ENCODE peak calls at places on chromosomes 12 and 14, in seven cellular contexts. P, B, H, G, W, V and S are unnamed samples.

GRCh38 chr14:99234982-99235491 is 37.0 kb downstream of the BCL11B start:
- DNase-seq in B (no peak), G (no peak), H (peak), P (no peak), W (no peak), V (no peak), S (no peak)

GRCh38 chr14:68949236-68949965 is 29.7 kb downstream of the ACTN1 start:
- DNase-seq in B (no peak), W (no peak), G (no peak), H (no peak), P (no peak), V (no peak), S (no peak)

GRCh38 chr12:3607039-3607719 is 116.2 kb downstream of the PRMT8 start:
- DNase-seq in G (no peak), B (no peak), V (no peak), H (no peak), P (no peak), W (no peak), S (no peak)

GRCh38 chr14:80587096-80587724 is 354.3 kb downstream of the CEP128 start:
- DNase-seq in H (no peak), W (peak), V (peak), G (no peak), P (no peak), B (peak), S (peak)

GRCh38 chr12:60148831-60149230 is 553.0 kb downstream of the SLC16A7 start:
- DNase-seq in H (no peak), V (peak), W (peak), B (peak), G (no peak), P (no peak), S (no peak)

GRCh38 chr12:117024961-117025480 is 74.2 kb downstream of the TESC start:
- DNase-seq in W (no peak), H (no peak), G (peak), B (no peak), P (no peak), V (no peak), S (no peak)

GRCh38 chr12:124030510-124030909 is 57.5 kb downstream of the ZNF664 start:
- DNase-seq in V (peak), W (peak), G (no peak), B (peak), P (no peak), H (no peak), S (no peak)

GRCh38 chr12:78439666-78440065 is 424.9 kb upstream of the SYT1 start:
- DNase-seq in G (no peak), V (no peak), W (peak), B (no peak), P (no peak), H (no peak), S (no peak)

GRCh38 chr14:54839681-54840080 is 62.9 kb downstream of the GCH1 start:
- DNase-seq in G (no peak), V (no peak), W (no peak), B (peak), H (no peak), P (peak), S (no peak)

GRCh38 chr12:65585648-65586420 is 238.4 kb upstream of the HMGA2 start:
- DNase-seq in P (no peak), V (no peak), W (no peak), H (no peak), G (no peak), B (no peak), S (no peak)

GRCh38 chr12:123265851-123266678 is 5.6 kb downstream of the CDK2AP1 start:
- DNase-seq in P (no peak), V (no peak), G (no peak), B (no peak), H (no peak), W (no peak), S (no peak)

GRCh38 chr14:70934084-70934483 is 26.8 kb downstream of the PCNX1 start:
- DNase-seq in W (no peak), V (no peak), H (no peak), G (no peak), B (peak), P (no peak), S (no peak)

GRCh38 chr14:45716506-45716905 is 463.5 kb upstream of the MIS18BP1 start:
- DNase-seq in H (peak), V (no peak), G (no peak), P (no peak), W (no peak), B (no peak), S (no peak)

GRCh38 chr12:57127101-57127709 is 1.1 kb upstream of the LRP1 start:
- DNase-seq in B (no peak), P (peak), W (no peak), G (peak), H (peak), V (peak), S (peak)

GRCh38 chr14:64636208-64636979 is 67.8 kb upstream of the PLEKHG3 start:
- DNase-seq in G (peak), V (peak), P (peak), W (peak), H (peak), B (peak), S (peak)

GRCh38 chr12:101764393-101764792 is 25.1 kb upstream of the SYCP3 start:
- DNase-seq in P (no peak), W (no peak), G (no peak), B (no peak), V (no peak), H (no peak), S (no peak)

GRCh38 chr14:93114713-93115068 is 1.0 kb downstream of the ITPK1 start:
- DNase-seq in B (no peak), W (no peak), P (no peak), H (peak), V (no peak), G (peak), S (peak)

GRCh38 chr12:11746024-11746771 is 96.7 kb downstream of the ETV6 start:
- DNase-seq in B (peak), W (no peak), G (no peak), H (no peak), P (no peak), V (peak), S (peak)

GRCh38 chr12:47158792-47159191 is 79.0 kb upstream of the AMIGO2 start:
- DNase-seq in V (no peak), W (no peak), P (no peak), H (no peak), G (no peak), B (no peak), S (no peak)

GRCh38 chr12:57131896-57132744 is 3.8 kb downstream of the LRP1 start:
- DNase-seq in P (no peak), V (no peak), W (no peak), B (no peak), G (no peak), H (no peak), S (no peak)

GRCh38 chr12:81143057-81143456 is 65.2 kb downstream of the ACSS3 start:
- DNase-seq in B (no peak), G (no peak), P (no peak), W (no peak), V (no peak), H (no peak), S (peak)

GRCh38 chr12:14777271-14777670 is 26.0 kb downstream of the WBP11 start:
- DNase-seq in H (no peak), V (no peak), G (no peak), B (peak), P (no peak), W (no peak), S (peak)

GRCh38 chr12:58943079-58943478 is 22.8 kb upstream of the LRIG3 start:
- DNase-seq in G (no peak), W (no peak), B (no peak), P (no peak), H (no peak), V (no peak), S (no peak)

GRCh38 chr12:108342985-108343384 is 3.9 kb upstream of the CMKLR1 start:
- DNase-seq in H (peak), V (no peak), P (no peak), B (no peak), G (no peak), W (no peak), S (no peak)

GRCh38 chr12:103505371-103506236 is 9.8 kb upstream of the C12orf42 start:
- DNase-seq in H (no peak), G (no peak), W (no peak), P (no peak), V (no peak), B (no peak), S (no peak)

GRCh38 chr14:32230695-32231280 is 27.7 kb upstream of the RNU6-8 start:
- DNase-seq in V (peak), P (no peak), B (peak), G (no peak), W (peak), H (no peak), S (no peak)

DNA sequence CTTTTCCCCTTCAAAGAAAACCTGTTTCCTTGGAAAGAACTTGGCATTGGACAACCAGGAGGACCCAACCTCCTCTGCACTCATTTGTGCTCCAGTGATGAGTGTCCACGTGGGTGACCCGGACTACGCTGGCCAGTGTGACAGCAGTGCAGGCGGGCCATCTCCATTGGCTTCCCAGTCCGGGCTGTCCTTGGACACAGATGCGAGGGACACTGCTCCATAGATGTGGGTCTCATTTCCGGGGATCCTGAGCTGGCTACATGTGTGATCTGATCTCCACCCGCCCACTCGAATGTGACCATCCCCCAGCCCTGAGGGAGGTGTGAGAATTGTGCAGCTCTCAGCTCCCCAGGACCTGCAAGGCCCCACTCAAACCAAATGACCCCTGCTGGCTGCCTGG is 836.6 kb upstream of the TMEM132C start:
- DNase-seq in V (no peak), P (no peak), B (no peak), W (no peak), G (no peak), H (no peak), S (no peak)
- TF ChIP-seq CTCF in V (no peak), P (no peak), B (no peak), W (no peak), G (no peak), H (no peak), S (no peak)

DNA sequence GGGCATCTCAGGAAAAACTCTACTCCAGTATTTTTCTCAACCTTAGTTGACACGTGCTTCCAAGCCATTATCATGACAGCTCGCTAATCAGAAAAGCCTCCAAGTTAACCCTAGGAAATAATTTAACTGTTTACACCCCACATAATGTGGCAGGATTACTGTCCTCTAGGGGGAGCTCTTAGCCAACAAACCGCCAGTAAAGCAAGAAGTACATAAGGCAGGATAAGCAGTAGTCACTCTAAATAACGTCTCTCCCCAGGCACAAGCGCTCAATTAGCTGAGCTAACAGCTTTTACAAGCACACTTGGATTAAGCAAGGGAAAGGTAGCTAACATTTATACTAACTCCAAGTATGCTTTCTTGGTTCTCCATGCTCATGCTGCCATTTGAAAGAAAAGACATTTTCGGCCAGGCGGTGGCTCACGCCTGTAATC is 22.8 kb downstream of the APOBEC1 start:
- DNase-seq in P (no peak), W (no peak), H (peak), V (no peak), G (no peak), B (peak), S (no peak)
- TF ChIP-seq CTCF in P (no peak), W (peak), H (peak), V (peak), G (peak), B (peak), S (no peak)

GRCh38 chr14:77125275-77126073 is 16.1 kb downstream of the ZDHHC22 start:
- DNase-seq in P (no peak), W (no peak), B (no peak), G (no peak), H (no peak), V (no peak), S (no peak)
- TF ChIP-seq CTCF in P (no peak), W (no peak), B (no peak), G (no peak), H (no peak), V (peak), S (peak)

GRCh38 chr12:29148065-29148957 is 767 bp upstream of the FAR2 start:
- DNase-seq in W (peak), P (no peak), H (peak), V (no peak), B (peak), G (no peak), S (no peak)
- TF ChIP-seq CTCF in W (no peak), P (no peak), H (no peak), V (no peak), B (no peak), G (no peak), S (no peak)

DNA sequence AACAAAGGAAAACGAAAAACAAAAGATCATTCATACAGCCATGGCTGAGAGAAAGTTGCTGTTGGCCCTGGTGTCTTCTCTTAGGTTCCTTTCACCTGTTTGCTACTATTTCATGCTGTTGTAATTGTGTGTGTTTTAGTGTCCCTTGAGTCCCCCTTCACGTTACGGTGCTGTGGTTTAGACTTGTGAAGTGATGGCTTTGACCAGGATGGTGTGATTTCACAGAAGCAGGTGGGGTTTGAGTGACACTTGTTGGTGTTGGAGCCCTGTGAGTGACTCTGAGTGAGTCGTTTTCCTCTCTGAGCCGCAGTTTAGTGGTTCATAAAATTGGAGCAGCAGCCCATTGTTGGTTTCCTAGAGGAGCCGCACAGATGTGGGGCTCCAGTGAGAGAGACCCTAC is 635.4 kb downstream of the VRK1 start:
- DNase-seq in W (no peak), P (no peak), B (no peak), H (no peak), V (no peak), G (no peak), S (no peak)
- TF ChIP-seq CTCF in W (no peak), P (no peak), B (no peak), H (no peak), V (no peak), G (no peak), S (no peak)

GRCh38 chr14:35534130-35534883 is at the start of gene INSM2:
- DNase-seq in P (no peak), B (peak), H (peak), W (no peak), G (no peak), V (no peak), S (peak)
- TF ChIP-seq CTCF in P (no peak), B (no peak), H (no peak), W (peak), G (no peak), V (no peak), S (no peak)

DNA sequence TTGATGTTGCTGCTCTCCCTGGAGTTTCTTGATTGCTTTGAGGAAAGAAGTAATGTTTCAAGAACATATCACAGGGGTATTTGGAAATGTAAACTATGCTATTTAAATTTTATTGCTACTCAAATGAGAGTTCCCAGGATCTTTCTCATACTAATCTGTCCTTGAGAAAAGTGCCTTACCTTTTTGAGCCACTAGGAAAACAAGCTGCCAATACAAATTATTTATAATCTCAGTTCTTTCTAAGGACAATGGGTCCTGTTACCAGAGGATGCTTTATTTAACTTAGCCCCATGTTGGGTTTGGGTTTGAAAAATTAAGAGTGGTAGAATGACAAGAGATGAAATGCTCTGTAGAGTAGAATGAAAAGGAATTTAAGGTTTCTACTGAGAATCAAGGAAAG is 258.2 kb upstream of the PRKD1 start:
- DNase-seq in W (no peak), B (no peak), P (no peak), G (no peak), H (no peak), V (no peak), S (no peak)
- TF ChIP-seq CTCF in W (no peak), B (peak), P (peak), G (no peak), H (peak), V (no peak), S (no peak)

GRCh38 chr12:54622463-54623183 is 12.1 kb downstream of the LACRT start:
- DNase-seq in H (no peak), W (no peak), V (peak), G (no peak), B (peak), P (no peak), S (no peak)
- TF ChIP-seq CTCF in H (peak), W (peak), V (peak), G (no peak), B (peak), P (no peak), S (no peak)

GRCh38 chr12:119696943-119697342 is 29.0 kb downstream of the PRKAB1 start:
- DNase-seq in G (no peak), B (no peak), P (no peak), H (no peak), W (no peak), V (no peak), S (no peak)

GRCh38 chr12:119693511-119693910 is 25.6 kb downstream of the PRKAB1 start:
- DNase-seq in H (no peak), V (no peak), P (no peak), B (no peak), G (no peak), W (no peak), S (no peak)

GRCh38 chr12:119694111-119694510 is 26.2 kb downstream of the PRKAB1 start:
- DNase-seq in W (no peak), H (no peak), B (no peak), V (no peak), G (no peak), P (no peak), S (no peak)

GRCh38 chr12:119693006-119693405 is 25.1 kb downstream of the PRKAB1 start:
- DNase-seq in V (peak), P (no peak), B (peak), W (no peak), G (peak), H (no peak), S (peak)

GRCh38 chr12:119695034-119695433 is 27.1 kb downstream of the PRKAB1 start:
- DNase-seq in W (peak), G (no peak), B (peak), P (no peak), H (no peak), V (no peak), S (no peak)
- TF ChIP-seq CTCF in W (peak), G (peak), B (peak), P (no peak), H (peak), V (peak), S (peak)